ENCODE peak calls at places on chromosomes 6 and 20, in six cellular contexts. D, Q, L, F, J and R are unnamed samples.

GRCh38 chr6:958531-958930 is 265.6 kb upstream of the EXOC2 start:
- DNase-seq in D (peak; percentile 89), Q (no peak), L (no peak), F (no peak), J (peak; percentile 56), R (no peak)

GRCh38 chr20:59993736-59994484 is 35.7 kb downstream of the CDH26 start:
- DNase-seq in D (no peak), Q (no peak), L (no peak), F (peak; percentile 60), J (no peak), R (peak; percentile 35)

GRCh38 chr20:37543828-37544227 is 16.2 kb upstream of the BLCAP start:
- DNase-seq in D (peak; percentile 54), Q (no peak), L (no peak), F (peak; percentile 25), J (peak; percentile 53), R (peak; percentile 66)

GRCh38 chr6:155142902-155143609 is 120.8 kb upstream of the CLDN20 start:
- DNase-seq in D (peak; percentile 33), Q (no peak), L (no peak), F (no peak), J (peak; percentile 76), R (no peak)

GRCh38 chr6:33029297-33030184 is 20.1 kb upstream of the HLA-DOA start:
- DNase-seq in D (peak; percentile 4), Q (no peak), L (no peak), F (no peak), J (peak; percentile 25), R (peak; percentile 44)

GRCh38 chr6:74073896-74074295 is 377.9 kb downstream of the CD109 start:
- DNase-seq in D (peak; percentile 60), Q (no peak), L (no peak), F (no peak), J (no peak), R (no peak)

GRCh38 chr20:32474967-32475819 is 109.9 kb downstream of the NOL4L start:
- DNase-seq in D (peak; percentile 91), Q (peak; percentile 49), L (no peak), F (peak; percentile 66), J (peak; percentile 95), R (no peak)

GRCh38 chr6:34144581-34145160 is 1.2 kb downstream of the GRM4 start:
- DNase-seq in D (no peak), Q (no peak), L (no peak), F (peak; percentile 29), J (peak; percentile 3), R (no peak)

GRCh38 chr20:1282966-1283365 is 16.9 kb downstream of the SNPH start:
- DNase-seq in D (no peak), Q (no peak), L (no peak), F (peak; percentile 6), J (no peak), R (no peak)

GRCh38 chr6:35294308-35294945 is 3.2 kb upstream of the DEF6 start:
- DNase-seq in D (peak; percentile 38), Q (peak; percentile 21), L (no peak), F (peak; percentile 73), J (peak; percentile 38), R (no peak)

GRCh38 chr20:62063981-62064787 is 1.5 kb downstream of the TAF4 start:
- DNase-seq in D (no peak), Q (peak; percentile 11), L (no peak), F (peak; percentile 56), J (peak; percentile 22), R (peak; percentile 89)

GRCh38 chr6:6492675-6493074 is 95.8 kb upstream of the LY86 start:
- DNase-seq in D (no peak), Q (no peak), L (no peak), F (no peak), J (no peak), R (no peak)

GRCh38 chr6:79713701-79714322 is 82.7 kb downstream of the SH3BGRL2 start:
- DNase-seq in D (peak; percentile 50), Q (peak; percentile 44), L (no peak), F (peak; percentile 41), J (peak; percentile 49), R (peak; percentile 14)

GRCh38 chr6:35727206-35727934 is 9.5 kb upstream of the ARMC12 start:
- DNase-seq in D (peak; percentile 60), Q (no peak), L (no peak), F (peak; percentile 77), J (peak; percentile 87), R (no peak)

GRCh38 chr6:65631711-65632110 is 75.3 kb downstream of the EYS start:
- DNase-seq in D (no peak), Q (no peak), L (no peak), F (no peak), J (no peak), R (no peak)

GRCh38 chr6:158232445-158233213 is 64.5 kb downstream of the GTF2H5 start:
- DNase-seq in D (peak; percentile 63), Q (peak; percentile 40), L (no peak), F (peak; percentile 57), J (peak; percentile 76), R (peak; percentile 91)

GRCh38 chr20:53865905-53866786 is 204.2 kb downstream of the BCAS1 start:
- DNase-seq in D (peak; percentile 77), Q (peak; percentile 52), L (no peak), F (peak; percentile 62), J (peak; percentile 90), R (peak; percentile 95)

GRCh38 chr6:112701201-112701600 is 354.1 kb downstream of the RFPL4B start:
- DNase-seq in D (peak; percentile 62), Q (no peak), L (no peak), F (no peak), J (peak; percentile 18), R (no peak)

GRCh38 chr20:20073851-20074252 is 21.5 kb downstream of the CFAP61 start:
- DNase-seq in D (no peak), Q (no peak), L (no peak), F (no peak), J (no peak), R (no peak)

GRCh38 chr6:26613201-26613600 is 16.4 kb downstream of the ABT1 start:
- DNase-seq in D (no peak), Q (no peak), L (no peak), F (no peak), J (no peak), R (no peak)

DNA sequence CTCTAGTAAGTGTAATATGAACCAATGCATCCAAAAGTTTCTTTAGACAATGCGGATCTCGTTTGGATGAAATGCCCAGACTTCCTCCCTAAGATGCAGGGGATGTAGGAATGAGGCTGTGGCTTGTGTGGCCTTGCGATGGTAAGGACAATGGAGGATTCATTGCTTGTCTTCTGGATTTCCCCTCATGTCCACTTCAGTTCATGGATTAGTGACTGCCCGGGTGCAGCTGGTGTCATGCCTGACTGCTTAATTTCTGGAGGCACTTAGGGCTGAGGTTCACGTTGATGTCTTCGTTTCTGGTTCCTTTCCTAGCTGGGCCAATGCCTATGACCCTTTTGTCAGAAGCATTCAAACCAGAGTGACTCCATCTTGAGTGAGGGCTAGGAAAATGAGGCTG is 93.8 kb downstream of the SCP2D1 start:
- DNase-seq in D (no peak), Q (no peak), L (no peak), F (no peak), J (no peak), R (no peak)
- H3K14ac ChIP-seq in D (no peak overlapping the region), Q (no peak overlapping the region), L (no peak overlapping the region), F (no peak overlapping the region), J (no peak overlapping the region), R (no peak overlapping the region)

DNA sequence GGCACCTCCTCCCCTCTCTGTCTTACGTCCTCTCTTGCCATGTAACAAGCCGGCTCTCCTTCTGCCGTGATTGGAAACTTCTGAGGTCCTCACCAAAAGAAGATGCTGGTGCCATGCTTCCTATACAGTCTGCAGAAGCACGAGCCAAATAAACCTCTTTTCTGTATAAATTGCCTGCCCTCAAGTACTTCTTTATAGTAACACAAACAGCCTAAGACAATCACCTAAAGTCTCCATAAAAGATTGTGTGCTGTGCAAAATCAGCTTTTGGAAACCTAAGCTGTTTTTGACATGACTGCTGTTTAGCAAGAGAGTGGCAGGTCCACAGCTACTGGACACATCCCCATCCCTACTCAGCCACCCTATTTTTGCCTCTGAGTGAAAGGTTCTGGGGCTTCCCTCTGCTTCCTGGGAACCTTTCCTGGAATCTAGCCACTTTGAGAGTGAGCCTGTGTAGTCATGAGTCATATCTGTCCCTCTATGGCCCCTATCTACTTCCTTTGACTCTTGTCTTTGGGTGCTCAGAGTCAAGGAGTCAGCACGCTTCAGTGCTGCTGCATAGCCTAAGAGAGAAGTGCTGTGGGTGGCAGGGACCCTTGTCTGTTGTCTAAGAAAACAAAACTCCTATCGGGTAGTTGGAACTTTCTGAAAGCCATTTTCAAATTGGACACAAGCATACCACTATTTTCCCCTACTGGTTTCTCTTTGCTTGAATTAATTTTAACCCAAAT is 110.0 kb downstream of the PPP1R14C start:
- DNase-seq in D (peak; percentile 26), Q (no peak), L (no peak), F (no peak), J (no peak), R (no peak)
- H4K91ac ChIP-seq in D (no peak overlapping the region), Q (no peak overlapping the region), L (no peak overlapping the region), F (no peak overlapping the region), J (no peak overlapping the region), R (no peak overlapping the region)

GRCh38 chr6:84756466-84756865 is 7.9 kb downstream of the TBX18 start:
- DNase-seq in D (no peak), Q (no peak), L (no peak), F (no peak), J (no peak), R (no peak)

GRCh38 chr6:84748331-84748730 is 16.1 kb downstream of the TBX18 start:
- DNase-seq in D (no peak), Q (no peak), L (no peak), F (no peak), J (no peak), R (no peak)

GRCh38 chr6:84749181-84749580 is 15.2 kb downstream of the TBX18 start:
- DNase-seq in D (no peak), Q (no peak), L (no peak), F (no peak), J (no peak), R (no peak)

GRCh38 chr6:84753173-84753572 is 11.2 kb downstream of the TBX18 start:
- DNase-seq in D (no peak), Q (no peak), L (no peak), F (no peak), J (no peak), R (no peak)

DNA sequence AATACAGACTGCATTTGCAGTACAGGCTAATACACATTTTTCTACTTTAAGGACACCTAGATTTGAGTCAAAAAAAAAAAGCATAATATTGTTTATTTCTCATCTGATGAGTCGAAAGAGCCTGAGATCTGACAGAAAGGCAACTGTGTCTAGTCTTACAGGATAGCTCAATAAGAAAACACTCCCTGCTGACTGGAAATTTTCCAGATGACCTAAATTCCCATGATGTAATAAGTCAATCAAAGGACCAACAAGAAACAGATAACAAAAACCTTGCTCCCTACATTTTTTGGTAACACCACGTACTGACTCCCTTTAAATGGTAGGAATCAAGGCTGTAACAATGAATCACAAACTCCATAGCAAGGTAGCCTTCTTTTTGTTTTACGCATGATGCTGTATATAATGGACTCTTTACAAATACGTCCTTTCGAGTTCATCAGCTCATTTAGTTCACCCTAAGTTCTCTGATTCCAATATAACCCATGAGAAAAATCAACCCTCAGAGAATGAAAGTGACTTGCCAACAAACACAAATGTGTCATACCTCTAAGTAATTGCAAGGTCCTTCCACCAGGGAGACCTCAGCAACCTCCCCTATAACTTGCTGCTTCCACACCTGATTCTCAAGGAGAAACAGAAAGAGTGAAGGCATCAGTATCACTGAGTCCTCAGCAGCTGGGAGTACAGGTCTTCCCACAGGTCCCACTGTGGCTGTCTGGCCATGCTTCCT is 12.1 kb downstream of the TBX18 start:
- DNase-seq in D (no peak), Q (no peak), L (no peak), F (no peak), J (peak; percentile 18), R (no peak)
- H3K14ac ChIP-seq in D (no peak overlapping the region), Q (no peak overlapping the region), L (no peak overlapping the region), F (no peak overlapping the region), J (no peak overlapping the region), R (no peak overlapping the region)

GRCh38 chr6:127434651-127435050 is 24.5 kb downstream of the KIAA0408 start:
- DNase-seq in D (no peak), Q (no peak), L (no peak), F (no peak), J (no peak), R (no peak)
- H4K91ac ChIP-seq in D (no peak overlapping the region), Q (no peak overlapping the region), L (no peak overlapping the region), F (no peak overlapping the region), J (no peak overlapping the region), R (no peak overlapping the region)